ENCODE peak calls at places on chromosomes 13 and 19, in eight cellular contexts. W is AG09319, H is H9, X is activated B cell treated with CpG ODN at 0.5 μM for 24 hours, N is WTC11, C is BE2C, J is PC-3, Q is mesothelial cell of epicardium. D is an unnamed sample.

GRCh38 chr13:29946093-29946492 is 95.7 kb upstream of the UBL3 start:
- DNase-seq in C (no peak), Q (no peak), J (no peak), W (no peak), N (no peak), H (no peak), X (no peak), D (no peak)

GRCh38 chr13:75469087-75469486 is 12.9 kb downstream of the TBC1D4 start:
- DNase-seq in Q (no peak), N (peak), H (peak), X (no peak), C (no peak), W (no peak), J (no peak), D (no peak)

GRCh38 chr13:46386426-46386995 is 541 bp downstream of the RUBCNL start:
- DNase-seq in W (no peak), N (no peak), J (no peak), X (no peak), Q (no peak), H (no peak), C (no peak), D (no peak)

GRCh38 chr13:40536443-40537113 is 129.9 kb downstream of the FOXO1 start:
- DNase-seq in J (peak), H (no peak), X (no peak), N (no peak), W (no peak), C (no peak), Q (no peak), D (no peak)

GRCh38 chr13:114107686-114108081 is 24.7 kb downstream of the RASA3 start:
- DNase-seq in Q (no peak), W (peak), H (no peak), N (peak), X (no peak), J (no peak), C (peak), D (no peak)

GRCh38 chr19:9528757-9529336 is 9.6 kb downstream of the ZNF426 start:
- DNase-seq in N (no peak), H (no peak), J (peak), C (no peak), X (no peak), Q (no peak), W (no peak), D (no peak)

GRCh38 chr19:7595466-7596133 is at the start of gene CAMSAP3:
- DNase-seq in C (peak), W (peak), J (peak), Q (peak), N (peak), X (peak), H (peak), D (peak)

GRCh38 chr13:113584870-113585671 is 518 bp downstream of the TFDP1 start:
- DNase-seq in J (peak), C (peak), N (no peak), X (peak), Q (no peak), W (no peak), H (peak), D (no peak)

GRCh38 chr13:111623743-111624505 is 303.5 kb downstream of the TEX29 start:
- DNase-seq in H (peak), W (no peak), Q (no peak), C (no peak), J (no peak), N (no peak), X (no peak), D (no peak)

GRCh38 chr13:21670006-21670882 is 629 bp upstream of the FGF9 start:
- DNase-seq in J (no peak), N (peak), X (peak), C (peak), W (no peak), Q (peak), H (peak), D (peak)

GRCh38 chr13:97205971-97206370 is 16.2 kb upstream of the MBNL2 start:
- DNase-seq in N (no peak), Q (no peak), X (no peak), H (no peak), C (no peak), W (no peak), J (peak), D (no peak)

GRCh38 chr13:36891752-36892151 is 28.3 kb downstream of the SMAD9 start:
- DNase-seq in C (no peak), X (no peak), Q (no peak), H (no peak), J (no peak), W (peak), N (no peak), D (no peak)

GRCh38 chr19:51458899-51459592 is 792 bp upstream of the SIGLEC8 start:
- DNase-seq in C (no peak), J (no peak), X (no peak), H (no peak), Q (no peak), N (no peak), W (no peak), D (no peak)

GRCh38 chr19:47661571-47661970 is 51.7 kb upstream of the EHD2 start:
- DNase-seq in N (no peak), Q (no peak), H (no peak), W (no peak), C (no peak), J (no peak), X (no peak), D (no peak)

GRCh38 chr13:21747456-21747855 is 76.6 kb downstream of the FGF9 start:
- DNase-seq in Q (no peak), C (no peak), J (no peak), H (no peak), W (no peak), N (no peak), X (no peak), D (no peak)

GRCh38 chr13:65597839-65598818 is 1632.0 kb downstream of the PCDH9 start:
- DNase-seq in H (no peak), X (no peak), N (no peak), J (peak), C (no peak), Q (no peak), W (no peak), D (no peak)

GRCh38 chr13:105907319-105908019 is 628.0 kb downstream of the EFNB2 start:
- DNase-seq in H (no peak), W (no peak), Q (no peak), X (no peak), J (peak), N (no peak), C (no peak), D (no peak)

GRCh38 chr13:41502021-41502420 is 44.7 kb downstream of the RGCC start:
- DNase-seq in X (no peak), J (no peak), C (no peak), N (no peak), W (no peak), Q (no peak), H (no peak), D (no peak)

GRCh38 chr19:44712864-44713515 is 14.0 kb downstream of the CEACAM16 start:
- DNase-seq in Q (no peak), C (no peak), N (no peak), X (no peak), H (no peak), W (no peak), J (no peak), D (no peak)

GRCh38 chr13:99417151-99417820 is 84.0 kb upstream of the TM9SF2 start:
- DNase-seq in H (peak), Q (no peak), N (peak), J (no peak), W (no peak), X (no peak), C (no peak), D (no peak)

GRCh38 chr13:75754936-75755335 is 118.8 kb downstream of the LMO7 start:
- DNase-seq in H (no peak), Q (no peak), C (no peak), N (no peak), J (no peak), X (no peak), W (no peak), D (no peak)

GRCh38 chr13:33212396-33212795 is 73.2 kb downstream of the STARD13 start:
- DNase-seq in X (no peak), Q (no peak), H (no peak), W (no peak), J (no peak), C (no peak), N (no peak), D (no peak)

GRCh38 chr19:14118165-14119051 is 846 bp upstream of the PRKACA start:
- DNase-seq in X (peak), J (no peak), Q (no peak), N (no peak), W (peak), C (peak), H (no peak), D (no peak)

GRCh38 chr13:50230365-50230978 is 215.2 kb downstream of the KCNRG start:
- DNase-seq in X (no peak), N (no peak), J (no peak), W (peak), Q (no peak), H (no peak), C (no peak), D (no peak)

GRCh38 chr19:45403781-45404556 is 900 bp downstream of the PPP1R13L start:
- DNase-seq in W (no peak), J (peak), X (peak), N (peak), C (peak), Q (no peak), H (peak), D (peak)

GRCh38 chr19:33297401-33298145 is 4.8 kb downstream of the CEBPA start:
- DNase-seq in C (no peak), N (no peak), W (no peak), H (no peak), Q (no peak), J (no peak), X (no peak), D (no peak)

GRCh38 chr19:35497406-35497805 is 7.1 kb upstream of the KRTDAP start:
- DNase-seq in X (no peak), W (no peak), J (no peak), C (no peak), Q (no peak), H (no peak), N (no peak), D (no peak)
- TF ChIP-seq CTCF in X (no peak), W (no peak), J (no peak), C (no peak), Q (no peak), H (peak), N (no peak), D (no peak)

GRCh38 chr13:43961909-43962308 is 82.2 kb downstream of the LACC1 start:
- DNase-seq in W (no peak), J (no peak), N (no peak), Q (no peak), H (no peak), C (no peak), X (no peak), D (no peak)

GRCh38 chr13:43959291-43959690 is 79.6 kb downstream of the LACC1 start:
- DNase-seq in H (no peak), C (no peak), W (no peak), X (no peak), Q (no peak), J (no peak), N (no peak), D (no peak)

GRCh38 chr13:43964698-43965097 is 85.0 kb downstream of the LACC1 start:
- DNase-seq in Q (no peak), W (no peak), N (no peak), J (no peak), C (no peak), H (no peak), X (no peak), D (no peak)

GRCh38 chr13:43965446-43965845 is 85.7 kb downstream of the LACC1 start:
- DNase-seq in C (no peak), H (no peak), Q (no peak), X (no peak), N (no peak), W (no peak), J (no peak), D (no peak)

GRCh38 chr13:43963726-43964125 is 84.0 kb downstream of the LACC1 start:
- DNase-seq in C (no peak), N (no peak), J (peak), W (no peak), Q (no peak), X (no peak), H (peak), D (no peak)
- TF ChIP-seq CTCF in C (peak), N (no peak), J (peak), W (no peak), Q (no peak), X (no peak), H (peak), D (no peak)

DNA sequence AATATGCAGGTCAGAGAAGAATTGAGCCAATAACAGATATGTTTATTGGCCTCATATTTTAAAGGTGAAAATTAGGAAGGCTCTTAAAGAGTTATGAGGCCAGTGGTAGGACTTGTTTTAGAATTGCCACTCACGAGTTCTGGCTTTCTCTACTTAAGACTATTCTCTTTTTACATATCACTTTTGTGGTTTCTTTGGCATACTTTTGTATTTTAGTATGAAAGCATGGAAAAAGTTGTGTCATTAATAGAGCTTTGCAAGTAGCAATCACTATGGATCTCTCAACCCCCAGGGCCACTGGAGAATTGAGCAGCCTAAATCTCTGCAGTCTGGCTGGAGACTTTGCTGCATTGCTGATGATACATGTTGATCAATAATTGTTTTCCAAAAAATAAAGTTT is 64.6 kb upstream of the SOX21 start:
- DNase-seq in N (no peak), H (no peak), W (no peak), Q (no peak), C (no peak), J (no peak), X (no peak), D (no peak)
- TF ChIP-seq CTCF in N (no peak), H (no peak), W (no peak), Q (no peak), C (no peak), J (no peak), X (no peak), D (no peak)

GRCh38 chr13:94617389-94618000 is 15.8 kb downstream of the GPR180 start:
- DNase-seq in H (no peak), Q (no peak), N (no peak), X (no peak), C (peak), J (peak), W (no peak), D (no peak)

DNA sequence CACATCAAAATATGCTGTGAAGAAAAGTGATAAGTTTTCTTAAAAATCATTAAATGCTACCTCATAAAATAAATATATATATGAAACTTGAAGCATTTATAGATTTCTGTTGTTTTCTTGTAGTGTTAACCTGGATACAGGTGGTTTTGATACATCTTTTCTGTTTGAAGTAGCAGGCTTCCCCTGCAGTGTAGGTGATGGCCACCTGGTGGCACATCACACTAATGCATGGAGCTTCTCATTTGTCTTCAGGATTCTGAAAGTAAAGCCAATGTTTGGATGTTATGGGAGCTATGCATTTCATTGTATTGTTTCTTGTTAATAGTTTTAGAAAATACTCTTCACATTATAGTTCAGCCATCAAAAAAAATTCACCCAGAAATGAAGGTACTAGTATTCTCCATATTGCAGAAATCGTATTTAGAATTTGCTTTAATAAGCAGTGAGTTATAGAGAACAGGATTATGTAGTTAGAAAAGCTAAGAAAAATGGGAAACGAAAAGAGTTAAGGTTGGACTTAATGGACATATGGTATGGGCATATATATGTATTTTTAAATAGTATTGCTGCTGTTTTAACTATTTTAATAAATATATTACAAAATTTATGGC is 18.7 kb downstream of the GPR180 start:
- DNase-seq in Q (no peak), C (peak), H (no peak), X (no peak), N (peak), W (no peak), J (peak), D (no peak)
- TF ChIP-seq CTCF in Q (peak), C (peak), H (peak), X (no peak), N (peak), W (peak), J (peak), D (peak)

DNA sequence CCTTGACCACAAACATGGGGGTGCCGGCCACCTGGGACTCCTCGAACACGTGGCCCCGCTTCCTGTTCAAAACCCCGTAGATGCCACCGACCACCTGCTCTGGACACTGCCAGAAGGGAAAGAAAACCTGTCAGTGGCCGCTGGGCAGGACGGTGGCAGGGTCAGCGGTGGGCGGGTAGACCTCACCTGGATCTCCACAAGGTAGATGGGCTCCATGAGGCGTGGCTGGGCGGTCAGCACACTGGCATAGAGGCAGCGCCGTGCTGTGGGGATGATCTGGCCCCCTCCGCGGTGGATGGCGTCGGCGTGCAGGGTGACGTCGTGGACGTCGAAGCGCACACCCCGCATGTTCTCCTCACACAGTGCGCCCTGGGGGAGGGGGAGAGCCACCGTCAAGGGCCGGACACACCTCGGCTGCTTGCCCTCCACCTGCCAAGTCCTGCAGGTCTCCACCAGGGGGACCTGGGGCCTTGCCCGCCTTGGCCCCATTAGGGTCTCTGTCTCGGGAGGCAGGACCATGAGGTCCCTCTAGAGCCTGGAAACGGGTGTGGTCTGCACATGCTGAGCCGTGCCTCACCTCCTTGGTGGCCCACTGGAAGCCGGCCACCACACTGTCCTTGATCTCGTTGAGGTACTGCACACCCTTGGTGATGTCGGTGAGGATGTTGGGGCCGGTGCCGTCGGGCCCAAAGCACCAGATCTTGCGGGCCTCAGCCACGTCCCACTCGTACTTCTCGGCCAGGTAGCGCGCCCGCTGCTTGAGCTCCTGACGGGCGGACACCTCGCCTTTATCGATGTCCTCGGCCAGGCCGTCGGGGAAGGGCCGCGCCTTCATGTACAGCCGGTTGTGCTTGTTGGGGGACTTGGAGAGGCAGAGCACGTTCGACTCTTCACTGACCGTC is 6.6 kb upstream of the DAPK3 start:
- DNase-seq in J (no peak), N (no peak), X (no peak), Q (no peak), H (peak), W (no peak), C (peak), D (no peak)
- TF ChIP-seq CTCF in J (no peak), N (peak), X (no peak), Q (peak), H (peak), W (no peak), C (peak), D (peak)

GRCh38 chr19:55486971-55487883 is 1.0 kb upstream of the SSC5D start:
- DNase-seq in J (peak), C (peak), N (no peak), Q (no peak), H (no peak), W (peak), X (no peak), D (no peak)

GRCh38 chr19:55487884-55488687 is at the start of gene SSC5D:
- DNase-seq in H (no peak), C (peak), Q (no peak), N (no peak), J (no peak), X (no peak), W (no peak), D (no peak)

GRCh38 chr19:55485439-55486011 is 537 bp downstream of the NAT14 start:
- DNase-seq in C (peak), W (no peak), X (no peak), H (no peak), N (no peak), Q (no peak), J (no peak), D (no peak)

GRCh38 chr19:55484571-55485438 is at the start of gene NAT14:
- DNase-seq in H (peak), J (peak), Q (peak), N (peak), W (no peak), C (peak), X (peak), D (peak)

GRCh38 chr19:55486043-55486970 is 1.3 kb downstream of the NAT14 start:
- DNase-seq in N (no peak), J (no peak), Q (no peak), C (peak), X (no peak), H (no peak), W (no peak), D (no peak)
- TF ChIP-seq CTCF in N (no peak), J (no peak), Q (no peak), C (peak), X (no peak), H (no peak), W (peak), D (no peak)

GRCh38 chr13:24272452-24273161 is 36.8 kb upstream of the C1QTNF9 start:
- DNase-seq in C (no peak), W (no peak), X (no peak), N (no peak), H (no peak), Q (no peak), J (no peak), D (no peak)

GRCh38 chr13:24273926-24274325 is 35.5 kb upstream of the C1QTNF9 start:
- DNase-seq in W (no peak), H (no peak), J (no peak), X (no peak), C (no peak), Q (no peak), N (no peak), D (no peak)

GRCh38 chr13:24276310-24276709 is 33.1 kb upstream of the C1QTNF9 start:
- DNase-seq in C (no peak), H (no peak), J (no peak), W (no peak), Q (no peak), X (no peak), N (no peak), D (no peak)

GRCh38 chr13:24274452-24274971 is 34.9 kb upstream of the C1QTNF9 start:
- DNase-seq in W (no peak), J (no peak), H (no peak), N (no peak), C (no peak), X (peak), Q (no peak), D (no peak)

DNA sequence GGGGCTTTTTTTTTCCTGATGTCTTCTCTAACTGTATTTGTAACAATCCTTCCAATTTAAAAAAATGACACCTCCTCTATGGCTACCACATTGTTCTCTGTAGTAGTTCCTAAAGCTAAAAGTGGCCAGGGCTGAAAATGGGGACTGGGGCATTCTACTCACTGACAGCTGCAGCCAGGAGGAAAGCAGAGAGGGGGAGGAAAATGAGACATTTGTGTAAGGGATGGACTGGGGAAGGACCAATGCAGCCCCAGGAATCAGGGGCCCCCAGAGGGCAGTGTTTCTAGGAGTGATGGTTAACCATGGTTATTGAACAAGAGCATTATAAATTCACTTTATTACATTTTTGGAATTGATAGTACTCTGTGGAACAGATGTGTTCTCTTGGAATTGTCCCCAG is 34.3 kb upstream of the C1QTNF9 start:
- DNase-seq in N (no peak), W (no peak), H (no peak), X (no peak), C (no peak), Q (no peak), J (no peak), D (no peak)
- TF ChIP-seq CTCF in N (no peak), W (no peak), H (no peak), X (no peak), C (no peak), Q (no peak), J (no peak), D (no peak)